ENCODE peak calls at places on chromosomes 5 and 9, in seven cellular contexts. One of them, this sample, is unnamed.

GRCh38 chr9:116979461-116979860 is 292.4 kb downstream of the TRIM32 start:
- DNase-seq in activated T-helper 9 cell treated with anti-CD3 and anti-CD28 coated beads, Interleukin-2, amount 50 U/mL, for 16 hours: no peak
- DNase-seq in NCI-H2081 treated with DMSO at 0.1 percent for 48 hours: no peak
- DNase-seq in EL: no peak
- DNase-seq in anterior cingulate cortex: no peak
- DNase-seq in osteoblast: no peak
- DNase-seq in T-cell: no peak
- DNase-seq in this sample: no peak

GRCh38 chr9:91711755-91712591 is 238.1 kb downstream of the ROR2 start:
- DNase-seq in activated T-helper 9 cell treated with anti-CD3 and anti-CD28 coated beads, Interleukin-2, amount 50 U/mL, for 16 hours: peak; percentile 29
- DNase-seq in EL: peak; percentile 36
- DNase-seq in anterior cingulate cortex: no peak
- DNase-seq in osteoblast: no peak
- DNase-seq in NCI-H2081 treated with DMSO at 0.1 percent for 48 hours: no peak
- DNase-seq in T-cell: peak; percentile 34
- DNase-seq in this sample: peak; percentile 58

GRCh38 chr5:135230326-135230925 is 168.6 kb downstream of the MACROH2A1 start:
- DNase-seq in EL: peak; percentile 31
- DNase-seq in anterior cingulate cortex: no peak
- DNase-seq in activated T-helper 9 cell treated with anti-CD3 and anti-CD28 coated beads, Interleukin-2, amount 50 U/mL, for 16 hours: no peak
- DNase-seq in osteoblast: peak; percentile 91
- DNase-seq in T-cell: no peak
- DNase-seq in NCI-H2081 treated with DMSO at 0.1 percent for 48 hours: no peak
- DNase-seq in this sample: no peak

GRCh38 chr9:75683591-75683990 is 206.9 kb upstream of the PCSK5 start:
- DNase-seq in activated T-helper 9 cell treated with anti-CD3 and anti-CD28 coated beads, Interleukin-2, amount 50 U/mL, for 16 hours: no peak
- DNase-seq in anterior cingulate cortex: no peak
- DNase-seq in osteoblast: no peak
- DNase-seq in NCI-H2081 treated with DMSO at 0.1 percent for 48 hours: no peak
- DNase-seq in T-cell: no peak
- DNase-seq in EL: no peak
- DNase-seq in this sample: no peak

GRCh38 chr5:18465833-18466681 is 831.8 kb downstream of the TAF11L14 start:
- DNase-seq in osteoblast: no peak
- DNase-seq in EL: peak; percentile 17
- DNase-seq in anterior cingulate cortex: peak; percentile 1
- DNase-seq in NCI-H2081 treated with DMSO at 0.1 percent for 48 hours: peak; percentile 83
- DNase-seq in activated T-helper 9 cell treated with anti-CD3 and anti-CD28 coated beads, Interleukin-2, amount 50 U/mL, for 16 hours: no peak
- DNase-seq in T-cell: no peak
- DNase-seq in this sample: no peak

GRCh38 chr5:180816608-180817534 is 14.3 kb upstream of the MGAT1 start:
- DNase-seq in anterior cingulate cortex: no peak
- DNase-seq in activated T-helper 9 cell treated with anti-CD3 and anti-CD28 coated beads, Interleukin-2, amount 50 U/mL, for 16 hours: no peak
- DNase-seq in EL: no peak
- DNase-seq in T-cell: no peak
- DNase-seq in NCI-H2081 treated with DMSO at 0.1 percent for 48 hours: no peak
- DNase-seq in osteoblast: no peak
- DNase-seq in this sample: no peak

GRCh38 chr5:143215685-143216084 is 187.8 kb downstream of the NR3C1 start:
- DNase-seq in osteoblast: no peak
- DNase-seq in anterior cingulate cortex: no peak
- DNase-seq in EL: no peak
- DNase-seq in NCI-H2081 treated with DMSO at 0.1 percent for 48 hours: no peak
- DNase-seq in activated T-helper 9 cell treated with anti-CD3 and anti-CD28 coated beads, Interleukin-2, amount 50 U/mL, for 16 hours: no peak
- DNase-seq in T-cell: no peak
- DNase-seq in this sample: no peak

GRCh38 chr9:38687389-38687842 is 32.5 kb downstream of the FAM240B start:
- DNase-seq in osteoblast: peak; percentile 88
- DNase-seq in NCI-H2081 treated with DMSO at 0.1 percent for 48 hours: no peak
- DNase-seq in anterior cingulate cortex: no peak
- DNase-seq in activated T-helper 9 cell treated with anti-CD3 and anti-CD28 coated beads, Interleukin-2, amount 50 U/mL, for 16 hours: no peak
- DNase-seq in T-cell: no peak
- DNase-seq in EL: no peak
- DNase-seq in this sample: no peak

GRCh38 chr5:157659886-157660660 is 7.8 kb upstream of the SOX30 start:
- DNase-seq in EL: no peak
- DNase-seq in T-cell: no peak
- DNase-seq in NCI-H2081 treated with DMSO at 0.1 percent for 48 hours: no peak
- DNase-seq in activated T-helper 9 cell treated with anti-CD3 and anti-CD28 coated beads, Interleukin-2, amount 50 U/mL, for 16 hours: no peak
- DNase-seq in anterior cingulate cortex: no peak
- DNase-seq in osteoblast: no peak
- DNase-seq in this sample: no peak

GRCh38 chr9:40907657-40908624 is 220.5 kb downstream of the FOXD4L6 start:
- DNase-seq in T-cell: no peak
- DNase-seq in anterior cingulate cortex: no peak
- DNase-seq in osteoblast: no peak
- DNase-seq in activated T-helper 9 cell treated with anti-CD3 and anti-CD28 coated beads, Interleukin-2, amount 50 U/mL, for 16 hours: no peak
- DNase-seq in NCI-H2081 treated with DMSO at 0.1 percent for 48 hours: no peak
- DNase-seq in EL: no peak
- DNase-seq in this sample: no peak

GRCh38 chr5:65100846-65101678 is 332.3 kb downstream of the CWC27 start:
- DNase-seq in EL: peak; percentile 83
- DNase-seq in anterior cingulate cortex: no peak
- DNase-seq in osteoblast: peak; percentile 96
- DNase-seq in T-cell: no peak
- DNase-seq in activated T-helper 9 cell treated with anti-CD3 and anti-CD28 coated beads, Interleukin-2, amount 50 U/mL, for 16 hours: no peak
- DNase-seq in NCI-H2081 treated with DMSO at 0.1 percent for 48 hours: peak; percentile 20
- DNase-seq in this sample: no peak

GRCh38 chr5:138632900-138633489 is 57.8 kb upstream of the HSPA9 start:
- DNase-seq in osteoblast: peak; percentile 85
- DNase-seq in NCI-H2081 treated with DMSO at 0.1 percent for 48 hours: no peak
- DNase-seq in anterior cingulate cortex: no peak
- DNase-seq in activated T-helper 9 cell treated with anti-CD3 and anti-CD28 coated beads, Interleukin-2, amount 50 U/mL, for 16 hours: no peak
- DNase-seq in T-cell: no peak
- DNase-seq in EL: peak; percentile 81
- DNase-seq in this sample: no peak

This sample was measured in effector memory CD8-positive, alpha-beta T cell.